ENCODE peak calls at places on chromosomes 16 and 17, in four cellular contexts. B is GM12878, C is K562, F is H1. N is an unnamed sample. For H3K4me1, the result is how much of the 10 kb centered on the place peaks cover.

GRCh38 chr16:46929378-46930332 is 43.8 kb downstream of the DNAJA2 start:
- DNase-seq in C (peak), B (no peak), F (peak), N (peak)

GRCh38 chr17:42142371-42142896 is 12.4 kb downstream of the RAB5C start:
- DNase-seq in C (no peak), B (no peak), F (no peak), N (no peak)

GRCh38 chr17:6476061-6476833 is 32.0 kb downstream of the PIMREG start:
- DNase-seq in C (peak), B (no peak), F (no peak), N (no peak)

GRCh38 chr17:76139801-76140660 is 1.0 kb downstream of the FOXJ1 start:
- DNase-seq in F (no peak), C (peak), B (no peak), N (no peak)

GRCh38 chr17:68544111-68544510 is 31.9 kb downstream of the PRKAR1A start:
- DNase-seq in C (no peak), B (no peak), F (no peak), N (no peak)

GRCh38 chr17:41456206-41456605 is 11.0 kb downstream of the KRT32 start:
- DNase-seq in F (no peak), C (no peak), B (no peak), N (peak)

GRCh38 chr17:27667656-27668487 is 36.9 kb downstream of the LGALS9 start:
- DNase-seq in C (no peak), F (no peak), B (no peak), N (no peak)

GRCh38 chr17:27990100-27990499 is 52.4 kb upstream of the NLK start:
- DNase-seq in F (no peak), B (no peak), C (no peak), N (no peak)

GRCh38 chr17:19647697-19648474 is 665 bp upstream of the ALDH3A2 start:
- DNase-seq in C (no peak), F (no peak), B (peak), N (peak)

GRCh38 chr17:9258115-9259020 is 237.1 kb downstream of the NTN1 start:
- DNase-seq in C (no peak), F (no peak), B (no peak), N (peak)

GRCh38 chr17:29664743-29665479 is 42.2 kb upstream of the CORO6 start:
- DNase-seq in B (no peak), F (no peak), C (peak), N (no peak)

GRCh38 chr17:34797724-34798123 is 163.5 kb downstream of the CCT6B start:
- DNase-seq in F (peak), C (peak), B (no peak), N (peak)

GRCh38 chr17:56992364-56992763 is 14.4 kb downstream of the SCPEP1 start:
- DNase-seq in C (no peak), B (no peak), F (no peak), N (no peak)

GRCh38 chr17:36935681-36936454 is 1.4 kb upstream of the LHX1 start:
- DNase-seq in B (no peak), C (peak), F (no peak), N (no peak)

GRCh38 chr16:22388101-22388644 is 13.8 kb upstream of the CDR2 start:
- DNase-seq in B (no peak), C (no peak), F (no peak), N (no peak)

GRCh38 chr16:10906914-10907756 is 30.1 kb downstream of the CIITA start:
- DNase-seq in C (no peak), B (no peak), F (no peak), N (no peak)

GRCh38 chr16:30112197-30113030 is 923 bp downstream of the GDPD3 start:
- DNase-seq in F (no peak), C (peak), B (no peak), N (peak)

GRCh38 chr16:2226918-2227317 is 3.5 kb downstream of the E4F1 start:
- DNase-seq in B (no peak), F (no peak), C (no peak), N (no peak)
- H3K4me1 ChIP-seq in B (under half), F (under half), C (half or more), N (under half)

DNA sequence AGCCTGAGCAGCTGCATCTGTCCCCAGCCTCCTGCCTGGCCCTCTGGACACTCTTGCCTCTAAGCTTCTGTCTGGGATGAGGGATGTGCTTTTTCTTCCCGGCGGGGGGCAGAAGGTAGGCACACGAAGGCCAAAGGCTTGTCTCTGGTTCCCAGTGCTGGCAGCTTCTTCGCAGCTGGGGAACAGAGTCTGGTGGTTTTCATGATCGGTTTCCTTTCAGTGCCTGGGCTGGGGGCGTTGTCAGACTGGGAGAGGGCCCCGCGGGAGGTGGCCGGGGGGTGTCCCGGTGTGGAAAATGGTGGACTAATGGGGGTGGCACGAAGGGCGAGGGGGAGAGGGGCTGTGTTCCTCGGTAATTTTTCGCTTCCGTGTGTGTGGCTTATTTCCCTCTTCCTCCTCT is 988 bp downstream of the RAP1GAP2 start:
- DNase-seq in B (no peak), C (no peak), F (no peak), N (no peak)
- TF ChIP-seq BRCA1 in B (no peak), C (no peak), F (no peak), N (no peak)

GRCh38 chr17:4159761-4160160 is 16.8 kb downstream of the CYB5D2 start:
- DNase-seq in F (no peak), C (no peak), B (no peak), N (no peak)

GRCh38 chr17:4154201-4154600 is 11.2 kb downstream of the CYB5D2 start:
- DNase-seq in F (no peak), B (no peak), C (no peak), N (no peak)

GRCh38 chr17:4157618-4158333 is 14.8 kb downstream of the CYB5D2 start:
- DNase-seq in B (no peak), F (no peak), C (no peak), N (no peak)

GRCh38 chr17:4155980-4156620 is 13.1 kb downstream of the CYB5D2 start:
- DNase-seq in F (no peak), C (no peak), B (no peak), N (no peak)

DNA sequence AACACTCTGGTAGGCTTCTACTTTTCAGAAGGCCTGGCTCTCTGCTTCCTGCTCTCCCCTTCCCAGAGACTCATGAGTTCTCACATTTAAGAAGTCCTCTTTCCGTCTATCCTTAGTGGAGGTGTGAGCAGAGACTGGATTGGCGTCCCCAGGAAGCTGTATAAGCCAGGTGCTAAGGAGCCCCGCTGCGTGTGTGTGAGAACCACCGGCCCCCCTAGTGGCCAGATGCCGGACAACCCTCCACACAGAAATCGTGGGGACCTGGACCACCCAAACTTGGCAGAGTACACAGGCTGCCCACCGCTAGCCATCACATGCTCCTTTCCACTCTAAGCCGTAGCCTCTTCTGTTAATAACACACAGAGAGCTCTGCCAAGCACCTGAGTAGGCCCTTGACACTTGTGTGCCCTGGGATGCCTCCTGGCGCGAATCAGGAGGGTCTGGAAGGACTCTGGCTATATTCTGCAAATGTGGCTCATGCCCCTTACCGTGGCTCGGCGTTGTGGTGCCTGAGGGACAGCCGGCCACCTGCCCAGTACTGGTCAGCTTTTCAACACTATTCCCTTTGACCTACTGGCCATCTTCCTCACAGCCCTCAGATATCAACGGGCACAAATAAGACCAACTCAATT is 13.9 kb downstream of the CYB5D2 start:
- DNase-seq in B (no peak), F (no peak), C (peak), N (no peak)
- H3K4me1 ChIP-seq in B (under half), F (under half), C (under half), N (under half)

GRCh38 chr17:45293413-45294211 is 23.2 kb downstream of the MAP3K14 start:
- DNase-seq in F (no peak), C (peak), B (no peak), N (peak)

GRCh38 chr17:45294506-45294905 is 22.3 kb downstream of the MAP3K14 start:
- DNase-seq in B (no peak), F (no peak), C (no peak), N (no peak)

GRCh38 chr17:45290269-45290765 is 26.5 kb downstream of the MAP3K14 start:
- DNase-seq in C (no peak), B (no peak), F (no peak), N (no peak)

GRCh38 chr17:45291170-45291805 is 25.5 kb downstream of the MAP3K14 start:
- DNase-seq in B (no peak), F (no peak), C (no peak), N (no peak)

DNA sequence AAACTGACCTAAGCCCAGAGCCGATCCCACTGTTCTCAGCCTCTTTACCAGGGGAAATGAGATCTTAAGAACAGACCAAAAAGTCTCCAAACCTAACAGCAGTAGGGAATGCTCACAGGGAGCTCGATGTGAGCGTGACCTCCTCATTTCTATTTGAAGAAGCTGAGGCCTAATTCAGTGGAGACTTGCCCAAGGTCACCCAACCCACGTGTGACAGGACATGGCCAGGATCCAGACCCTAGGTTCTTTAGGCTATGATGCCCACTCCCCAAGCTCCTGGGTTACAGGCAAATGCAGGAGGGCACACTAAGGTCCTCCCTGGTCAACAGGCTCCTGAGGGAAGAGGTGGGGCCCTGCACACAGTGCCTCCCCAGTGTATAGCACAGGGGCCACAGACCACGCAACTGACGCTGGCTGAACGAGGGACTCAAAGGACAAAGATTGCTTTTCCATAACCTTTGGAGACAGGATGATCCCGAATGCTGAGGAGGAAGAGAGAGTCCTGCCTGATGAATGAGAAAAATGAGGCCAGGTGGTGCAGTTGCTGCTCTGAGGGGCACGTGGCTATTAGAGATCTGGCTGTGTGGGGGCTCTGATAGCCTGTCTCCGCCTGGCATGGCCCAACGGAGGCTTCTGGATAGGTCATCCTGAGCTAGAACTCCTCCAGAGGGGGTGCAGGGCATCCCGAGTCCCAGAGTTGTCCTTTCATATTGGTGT is 24.0 kb downstream of the MAP3K14 start:
- DNase-seq in B (no peak), C (no peak), F (no peak), N (no peak)
- TF ChIP-seq BRCA1 in B (no peak), C (no peak), F (no peak), N (no peak)

GRCh38 chr17:20791626-20792025 is 212.1 kb downstream of the CDRT15L2 start:
- DNase-seq in F (no peak), B (no peak), C (no peak), N (no peak)

GRCh38 chr17:20797292-20797691 is 217.8 kb downstream of the CDRT15L2 start:
- DNase-seq in B (no peak), F (no peak), C (no peak), N (no peak)
- H3K4me1 ChIP-seq in B (under half), F (under half), C (under half), N (under half)

GRCh38 chr17:8055851-8056231 is 17.0 kb downstream of the ALOX15B start:
- DNase-seq in F (no peak), C (no peak), B (no peak), N (no peak)

GRCh38 chr17:8059131-8059530 is 20.3 kb downstream of the ALOX15B start:
- DNase-seq in C (no peak), B (no peak), F (no peak), N (no peak)

GRCh38 chr17:8056976-8057625 is 18.2 kb downstream of the ALOX15B start:
- DNase-seq in B (no peak), F (no peak), C (no peak), N (peak)

GRCh38 chr17:8057691-8058114 is 18.8 kb downstream of the ALOX15B start:
- DNase-seq in C (peak), F (no peak), B (peak), N (peak)

DNA sequence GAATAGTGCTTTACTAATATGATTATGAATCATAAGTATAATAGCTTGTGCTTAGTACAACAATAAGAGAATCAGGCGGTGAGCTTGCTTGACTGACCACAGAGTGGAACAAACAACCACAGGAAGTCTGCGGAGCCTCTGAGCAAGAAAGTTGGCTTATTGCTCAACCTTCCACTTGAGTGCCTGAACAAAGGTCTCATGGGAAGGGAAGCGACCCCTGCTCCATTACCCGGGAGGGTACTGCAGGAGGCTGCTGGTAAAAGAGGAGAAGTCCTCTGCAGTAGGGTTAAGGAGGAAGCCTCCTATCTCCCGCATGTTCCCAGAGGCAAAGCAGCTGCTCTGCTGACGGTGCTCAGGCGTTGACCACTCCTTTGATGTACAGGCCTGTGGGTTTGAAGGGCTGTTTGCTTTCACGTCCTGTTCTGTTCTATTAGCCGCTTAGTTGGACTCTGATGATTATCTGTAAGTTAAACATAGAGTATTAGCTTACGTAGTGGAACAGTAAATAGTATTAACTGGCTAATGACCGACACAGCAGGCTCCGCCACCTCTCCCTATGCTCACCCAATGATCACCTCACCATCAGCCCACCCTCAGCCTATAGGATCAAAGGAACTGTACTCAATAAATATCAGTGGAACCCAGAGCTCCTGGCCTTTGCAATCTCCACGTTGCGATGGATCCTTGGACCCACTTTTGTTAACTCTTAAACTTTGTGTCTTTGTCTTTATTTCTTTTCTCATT is 17.5 kb downstream of the ALOX15B start:
- DNase-seq in F (no peak), B (peak), C (no peak), N (peak)
- TF ChIP-seq BRCA1 in F (no peak), B (no peak), C (no peak), N (no peak)

N was measured in HepG2.